ENCODE peak calls at places on chromosome 4, in four cellular contexts. One of them, this sample, is unnamed.

GRCh38 chr4:132642196-132642817 is 506.8 kb upstream of the PCDH10 start:
- DNase-seq in cardiac fibroblast: peak; percentile 65
- DNase-seq in neural crest cell: peak; percentile 33
- DNase-seq in lower lobe of right lung: no peak
- DNase-seq in this sample: peak; percentile 21

GRCh38 chr4:89284828-89285227 is 22.8 kb downstream of the GPRIN3 start:
- DNase-seq in neural crest cell: no peak
- DNase-seq in cardiac fibroblast: no peak
- DNase-seq in lower lobe of right lung: peak; percentile 44
- DNase-seq in this sample: no peak

GRCh38 chr4:148074462-148074861 is 342.6 kb downstream of the ARHGAP10 start:
- DNase-seq in neural crest cell: no peak
- DNase-seq in cardiac fibroblast: no peak
- DNase-seq in lower lobe of right lung: no peak
- DNase-seq in this sample: no peak

GRCh38 chr4:158535130-158535614 is 13.5 kb downstream of the RXFP1 start:
- DNase-seq in cardiac fibroblast: peak; percentile 58
- DNase-seq in neural crest cell: no peak
- DNase-seq in lower lobe of right lung: no peak
- DNase-seq in this sample: no peak

GRCh38 chr4:140090215-140090731 is 63.7 kb downstream of the MAML3 start:
- DNase-seq in neural crest cell: no peak
- DNase-seq in lower lobe of right lung: no peak
- DNase-seq in cardiac fibroblast: no peak
- DNase-seq in this sample: no peak

GRCh38 chr4:159069922-159070321 is 33.0 kb upstream of the RAPGEF2 start:
- DNase-seq in cardiac fibroblast: peak; percentile 16
- DNase-seq in lower lobe of right lung: no peak
- DNase-seq in neural crest cell: no peak
- DNase-seq in this sample: no peak

GRCh38 chr4:87819281-87819919 is 13.4 kb upstream of the MEPE start:
- DNase-seq in lower lobe of right lung: no peak
- DNase-seq in neural crest cell: no peak
- DNase-seq in cardiac fibroblast: peak; percentile 37
- DNase-seq in this sample: no peak

GRCh38 chr4:102809190-102809589 is 18.2 kb downstream of the UBE2D3 start:
- DNase-seq in cardiac fibroblast: no peak
- DNase-seq in lower lobe of right lung: no peak
- DNase-seq in neural crest cell: no peak
- DNase-seq in this sample: no peak

GRCh38 chr4:31045724-31046318 is 325.7 kb downstream of the PCDH7 start:
- DNase-seq in lower lobe of right lung: no peak
- DNase-seq in cardiac fibroblast: peak; percentile 37
- DNase-seq in neural crest cell: no peak
- DNase-seq in this sample: no peak

DNA sequence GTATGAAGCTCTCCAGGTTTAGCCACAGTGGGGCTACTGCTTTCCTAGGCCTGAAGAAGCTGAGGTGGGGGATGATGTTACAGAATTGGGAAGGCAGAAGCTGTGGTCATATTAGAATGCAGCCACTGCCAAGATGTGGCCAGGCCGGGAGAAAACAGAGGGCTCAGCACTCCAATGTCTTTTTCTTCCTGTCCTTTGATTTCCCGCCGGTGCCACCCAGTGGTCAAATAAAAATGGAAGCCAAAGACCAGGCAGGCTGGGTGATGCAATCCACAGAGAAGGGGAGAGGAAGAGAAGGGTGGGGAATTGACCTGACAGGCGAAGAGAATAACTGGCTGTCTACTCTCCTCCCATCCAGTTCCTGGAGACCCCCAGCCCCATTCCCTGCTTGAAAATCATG is 94.9 kb upstream of the SHISA3 start:
- DNase-seq in cardiac fibroblast: peak; percentile 41
- DNase-seq in lower lobe of right lung: no peak
- DNase-seq in neural crest cell: peak; percentile 22
- DNase-seq in this sample: no peak
- TF ChIP-seq CTCF in cardiac fibroblast: peak; percentile 28
- TF ChIP-seq CTCF in lower lobe of right lung: peak; percentile 16
- TF ChIP-seq CTCF in neural crest cell: peak; percentile 42
- TF ChIP-seq CTCF in this sample: peak; percentile 29

DNA sequence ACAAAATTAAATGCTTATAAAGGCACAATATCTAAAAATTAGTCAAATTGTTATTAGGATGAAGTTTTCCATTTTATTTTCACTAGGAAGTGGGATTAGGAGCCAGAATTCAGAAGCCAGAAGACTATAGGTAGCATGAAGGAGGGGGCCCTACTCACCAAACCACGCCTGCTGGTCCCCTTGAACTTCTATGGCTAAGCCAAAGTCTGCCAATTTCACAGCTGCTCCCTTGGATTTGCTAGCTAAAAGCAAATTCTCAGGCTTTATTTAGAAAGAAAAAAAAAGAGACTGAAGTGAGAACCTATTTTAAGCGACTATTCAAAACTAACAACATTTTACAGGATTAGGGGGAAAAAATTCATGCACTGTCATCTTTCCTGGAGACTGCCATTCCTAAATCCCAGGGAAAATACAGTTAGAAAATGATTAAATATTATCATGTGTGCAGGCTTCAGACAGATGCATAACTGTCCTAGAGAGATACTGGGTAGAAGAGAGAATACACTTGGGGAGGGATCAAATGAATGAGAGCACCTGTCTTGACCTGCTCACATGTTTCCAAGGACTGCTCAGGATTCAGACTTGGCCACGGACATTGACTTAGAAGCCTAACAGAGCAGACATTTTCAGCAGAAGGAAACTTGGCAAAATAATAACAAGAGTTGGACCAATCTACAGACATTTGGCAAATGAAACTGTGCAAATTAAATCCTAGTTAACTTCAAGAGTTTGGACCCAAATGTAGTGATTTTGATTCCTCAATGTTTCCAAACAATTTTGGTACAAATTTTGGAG is 224.2 kb downstream of the CAMK2D start:
- DNase-seq in cardiac fibroblast: peak; percentile 23
- DNase-seq in neural crest cell: no peak
- DNase-seq in lower lobe of right lung: no peak
- DNase-seq in this sample: no peak
- TF ChIP-seq CTCF in cardiac fibroblast: no peak
- TF ChIP-seq CTCF in neural crest cell: no peak
- TF ChIP-seq CTCF in lower lobe of right lung: no peak
- TF ChIP-seq CTCF in this sample: no peak

GRCh38 chr4:15737255-15737654 is 34.4 kb downstream of the BST1 start:
- DNase-seq in cardiac fibroblast: no peak
- DNase-seq in neural crest cell: no peak
- DNase-seq in lower lobe of right lung: no peak
- DNase-seq in this sample: no peak
- TF ChIP-seq CTCF in cardiac fibroblast: no peak
- TF ChIP-seq CTCF in neural crest cell: no peak
- TF ChIP-seq CTCF in lower lobe of right lung: no peak
- TF ChIP-seq CTCF in this sample: no peak

DNA sequence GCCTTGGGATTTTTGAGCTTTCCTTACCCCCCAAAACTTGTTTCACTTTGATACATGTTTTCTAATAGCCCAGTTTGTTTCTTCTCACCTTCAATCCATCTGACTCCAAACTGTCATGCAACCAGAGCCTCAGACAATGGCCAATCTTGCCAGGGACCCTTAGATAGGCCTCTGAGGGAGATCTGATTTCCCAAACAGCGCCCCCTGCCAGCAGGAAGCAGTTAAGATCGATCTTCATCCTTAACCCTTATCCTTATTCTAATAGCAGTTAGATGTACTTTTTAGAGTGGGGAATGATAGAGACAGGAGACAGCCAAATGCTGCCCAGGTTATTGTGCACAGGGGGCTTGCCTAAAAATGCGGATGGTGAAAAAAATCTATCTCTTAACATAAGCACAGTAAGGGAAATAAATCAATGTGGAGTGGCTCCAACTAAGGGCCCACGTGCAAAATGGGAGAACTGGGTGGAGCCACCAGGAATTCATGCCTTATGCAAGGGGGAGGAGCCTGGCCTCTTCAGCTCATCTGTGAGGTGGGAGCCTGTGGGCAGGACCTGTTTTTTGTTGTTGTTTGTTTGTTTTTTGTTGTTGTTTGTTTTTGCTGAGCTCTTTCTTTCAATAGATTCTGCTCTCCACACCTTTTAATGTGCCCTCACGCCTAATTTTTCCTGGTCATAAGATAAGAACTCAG is 833.6 kb upstream of the AGA start:
- DNase-seq in cardiac fibroblast: no peak
- DNase-seq in lower lobe of right lung: no peak
- DNase-seq in neural crest cell: no peak
- DNase-seq in this sample: no peak
- TF ChIP-seq CTCF in cardiac fibroblast: no peak
- TF ChIP-seq CTCF in lower lobe of right lung: no peak
- TF ChIP-seq CTCF in neural crest cell: peak; percentile 36
- TF ChIP-seq CTCF in this sample: no peak

GRCh38 chr4:138242076-138242829 is at the start of gene SLC7A11:
- DNase-seq in neural crest cell: peak; percentile 33
- DNase-seq in cardiac fibroblast: peak; percentile 99
- DNase-seq in lower lobe of right lung: peak; percentile 70
- DNase-seq in this sample: peak; percentile 29
- TF ChIP-seq CTCF in neural crest cell: no peak
- TF ChIP-seq CTCF in cardiac fibroblast: no peak
- TF ChIP-seq CTCF in lower lobe of right lung: no peak
- TF ChIP-seq CTCF in this sample: no peak

GRCh38 chr4:52015366-52015765 is 4.8 kb downstream of the LRRC66 start:
- DNase-seq in neural crest cell: no peak
- DNase-seq in cardiac fibroblast: peak; percentile 17
- DNase-seq in lower lobe of right lung: no peak
- DNase-seq in this sample: no peak
- TF ChIP-seq CTCF in neural crest cell: no peak
- TF ChIP-seq CTCF in cardiac fibroblast: no peak
- TF ChIP-seq CTCF in lower lobe of right lung: no peak
- TF ChIP-seq CTCF in this sample: peak; percentile 9

DNA sequence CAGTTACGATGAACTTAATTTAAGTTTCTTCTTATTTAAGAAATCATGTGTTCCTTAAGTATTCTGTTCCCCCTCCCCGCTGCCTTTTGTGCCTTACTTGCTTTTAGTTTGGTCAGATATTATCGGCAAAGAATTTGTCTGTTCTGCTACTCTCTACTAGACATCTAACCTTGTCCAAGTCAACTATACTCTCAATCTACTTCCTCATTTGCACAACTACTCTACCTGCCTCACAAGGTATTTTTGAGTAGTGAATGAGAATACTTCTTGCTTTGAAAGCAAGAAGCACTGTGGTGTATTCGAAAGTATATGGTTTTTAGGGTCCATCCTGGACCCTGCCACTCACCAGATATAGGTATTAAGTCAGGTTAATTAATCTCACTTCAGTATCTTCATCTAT is 8.0 kb upstream of the KLHL5 start:
- DNase-seq in cardiac fibroblast: no peak
- DNase-seq in lower lobe of right lung: no peak
- DNase-seq in neural crest cell: no peak
- DNase-seq in this sample: no peak
- TF ChIP-seq CTCF in cardiac fibroblast: no peak
- TF ChIP-seq CTCF in lower lobe of right lung: no peak
- TF ChIP-seq CTCF in neural crest cell: no peak
- TF ChIP-seq CTCF in this sample: no peak

This sample was measured in progenitor cell of endocrine pancreas.